ENCODE peak calls at places on chromosomes 5 and 9, in seven cellular contexts. One of them, this sample, is unnamed.

GRCh38 chr5:124919076-124919475 is 172.6 kb upstream of the ZNF608 start:
- DNase-seq in NCI-H1092: no peak
- DNase-seq in COR-L47: no peak
- DNase-seq in iris pigment epithelial cell: no peak
- DNase-seq in stimulated activated CD8-positive, alpha-beta memory T cell treated with anti-CD3 and anti-CD28 coated beads, Interleukin-7, amount 100 ng/mL, for 24 hours: no peak
- DNase-seq in LoVo: no peak
- DNase-seq in hypothalamus: no peak
- DNase-seq in this sample: no peak

GRCh38 chr5:81428446-81428845 is 34.5 kb upstream of the ACOT12 start:
- DNase-seq in COR-L47: no peak
- DNase-seq in iris pigment epithelial cell: peak; percentile 55
- DNase-seq in stimulated activated CD8-positive, alpha-beta memory T cell treated with anti-CD3 and anti-CD28 coated beads, Interleukin-7, amount 100 ng/mL, for 24 hours: no peak
- DNase-seq in hypothalamus: no peak
- DNase-seq in NCI-H1092: no peak
- DNase-seq in LoVo: no peak
- DNase-seq in this sample: no peak

GRCh38 chr5:143606043-143606752 is 202.7 kb upstream of the NR3C1 start:
- DNase-seq in hypothalamus: no peak
- DNase-seq in iris pigment epithelial cell: no peak
- DNase-seq in LoVo: no peak
- DNase-seq in stimulated activated CD8-positive, alpha-beta memory T cell treated with anti-CD3 and anti-CD28 coated beads, Interleukin-7, amount 100 ng/mL, for 24 hours: no peak
- DNase-seq in NCI-H1092: no peak
- DNase-seq in COR-L47: no peak
- DNase-seq in this sample: no peak

GRCh38 chr9:106798021-106798799 is 64.8 kb upstream of the ZNF462 start:
- DNase-seq in COR-L47: no peak
- DNase-seq in LoVo: no peak
- DNase-seq in hypothalamus: no peak
- DNase-seq in NCI-H1092: no peak
- DNase-seq in iris pigment epithelial cell: no peak
- DNase-seq in stimulated activated CD8-positive, alpha-beta memory T cell treated with anti-CD3 and anti-CD28 coated beads, Interleukin-7, amount 100 ng/mL, for 24 hours: no peak
- DNase-seq in this sample: no peak

GRCh38 chr5:1896602-1897376 is 14.1 kb upstream of the IRX4 start:
- DNase-seq in stimulated activated CD8-positive, alpha-beta memory T cell treated with anti-CD3 and anti-CD28 coated beads, Interleukin-7, amount 100 ng/mL, for 24 hours: no peak
- DNase-seq in hypothalamus: no peak
- DNase-seq in NCI-H1092: no peak
- DNase-seq in LoVo: no peak
- DNase-seq in iris pigment epithelial cell: no peak
- DNase-seq in COR-L47: no peak
- DNase-seq in this sample: no peak

GRCh38 chr5:158813275-158813674 is 286.4 kb downstream of the EBF1 start:
- DNase-seq in LoVo: no peak
- DNase-seq in NCI-H1092: no peak
- DNase-seq in hypothalamus: no peak
- DNase-seq in iris pigment epithelial cell: no peak
- DNase-seq in COR-L47: no peak
- DNase-seq in stimulated activated CD8-positive, alpha-beta memory T cell treated with anti-CD3 and anti-CD28 coated beads, Interleukin-7, amount 100 ng/mL, for 24 hours: no peak
- DNase-seq in this sample: no peak

GRCh38 chr9:91481971-91482370 is 58.3 kb upstream of the NFIL3 start:
- DNase-seq in COR-L47: no peak
- DNase-seq in NCI-H1092: no peak
- DNase-seq in LoVo: no peak
- DNase-seq in iris pigment epithelial cell: no peak
- DNase-seq in stimulated activated CD8-positive, alpha-beta memory T cell treated with anti-CD3 and anti-CD28 coated beads, Interleukin-7, amount 100 ng/mL, for 24 hours: no peak
- DNase-seq in hypothalamus: no peak
- DNase-seq in this sample: no peak

GRCh38 chr9:117075636-117076035 is 339.2 kb downstream of the ASTN2 start:
- DNase-seq in hypothalamus: no peak
- DNase-seq in NCI-H1092: no peak
- DNase-seq in iris pigment epithelial cell: no peak
- DNase-seq in stimulated activated CD8-positive, alpha-beta memory T cell treated with anti-CD3 and anti-CD28 coated beads, Interleukin-7, amount 100 ng/mL, for 24 hours: no peak
- DNase-seq in COR-L47: no peak
- DNase-seq in LoVo: no peak
- DNase-seq in this sample: no peak

GRCh38 chr9:7209990-7210389 is 452.2 kb downstream of the KDM4C start:
- DNase-seq in LoVo: no peak
- DNase-seq in NCI-H1092: no peak
- DNase-seq in stimulated activated CD8-positive, alpha-beta memory T cell treated with anti-CD3 and anti-CD28 coated beads, Interleukin-7, amount 100 ng/mL, for 24 hours: no peak
- DNase-seq in COR-L47: no peak
- DNase-seq in iris pigment epithelial cell: no peak
- DNase-seq in hypothalamus: no peak
- DNase-seq in this sample: no peak

This sample was measured in Caki2.